ENCODE peak calls at places on chromosome 18, in five cellular contexts. U is neural crest cell, T is nucleus accumbens, Q is progenitor cell of endocrine pancreas, S is astrocyte of the spinal cord. O is an unnamed sample.

GRCh38 chr18:54720590-54720989 is 107.7 kb upstream of the RAB27B start:
- DNase-seq in U (no peak), T (no peak), Q (no peak), S (peak; percentile 52), O (no peak)

GRCh38 chr18:79883461-79884295 is 67.8 kb downstream of the SLC66A2 start:
- DNase-seq in U (no peak), T (no peak), Q (no peak), S (no peak), O (no peak)

GRCh38 chr18:62494764-62495163 is 28.1 kb upstream of the ZCCHC2 start:
- DNase-seq in U (no peak), T (no peak), Q (no peak), S (no peak), O (no peak)

GRCh38 chr18:74060511-74061028 is 87.1 kb downstream of the FBXO15 start:
- DNase-seq in U (no peak), T (no peak), Q (no peak), S (no peak), O (no peak)

GRCh38 chr18:136433-136832 is 21.9 kb upstream of the USP14 start:
- DNase-seq in U (no peak), T (no peak), Q (no peak), S (no peak), O (no peak)

GRCh38 chr18:55343396-55344073 is 244.5 kb downstream of the TCF4 start:
- DNase-seq in U (no peak), T (no peak), Q (no peak), S (peak; percentile 56), O (no peak)

GRCh38 chr18:63975632-63976031 is 5.8 kb downstream of the SERPINB8 start:
- DNase-seq in U (no peak), T (no peak), Q (no peak), S (no peak), O (no peak)

GRCh38 chr18:8174758-8175157 is 434.5 kb upstream of the RAB12 start:
- DNase-seq in U (no peak), T (no peak), Q (no peak), S (no peak), O (no peak)

GRCh38 chr18:48607049-48607984 is 68.5 kb downstream of the CTIF start:
- DNase-seq in U (no peak), T (no peak), Q (no peak), S (peak; percentile 93), O (no peak)

GRCh38 chr18:13137041-13137938 is 81.3 kb upstream of the LDLRAD4 start:
- DNase-seq in U (peak; percentile 20), T (no peak), Q (peak; percentile 30), S (peak; percentile 10), O (no peak)

GRCh38 chr18:4264347-4264791 is 190.7 kb downstream of the DLGAP1 start:
- DNase-seq in U (no peak), T (no peak), Q (no peak), S (no peak), O (peak; percentile 2)

GRCh38 chr18:58937204-58937603 is 72.5 kb downstream of the ZNF532 start:
- DNase-seq in U (no peak), T (no peak), Q (no peak), S (peak; percentile 69), O (no peak)

GRCh38 chr18:77206676-77207370 is 42.8 kb upstream of the GALR1 start:
- DNase-seq in U (no peak), T (no peak), Q (no peak), S (peak; percentile 83), O (no peak)

GRCh38 chr18:70228546-70228945 is 23.1 kb upstream of the RTTN start:
- DNase-seq in U (no peak), T (no peak), Q (no peak), S (no peak), O (no peak)

GRCh38 chr18:59810183-59810582 is 89.6 kb upstream of the PMAIP1 start:
- DNase-seq in U (no peak), T (no peak), Q (no peak), S (no peak), O (no peak)

GRCh38 chr18:9659499-9660387 is 45.4 kb upstream of the PPP4R1 start:
- DNase-seq in U (no peak), T (no peak), Q (no peak), S (no peak), O (no peak)

GRCh38 chr18:58858591-58859468 is 5.8 kb upstream of the ZNF532 start:
- DNase-seq in U (no peak), T (no peak), Q (no peak), S (no peak), O (no peak)

GRCh38 chr18:27808678-27809077 is 368.3 kb downstream of the CDH2 start:
- DNase-seq in U (no peak), T (no peak), Q (no peak), S (peak; percentile 35), O (no peak)

GRCh38 chr18:13120967-13121586 is 97.5 kb upstream of the LDLRAD4 start:
- DNase-seq in U (no peak), T (no peak), Q (no peak), S (peak; percentile 85), O (peak; percentile 64)

GRCh38 chr18:67386028-67386427 is 130.5 kb downstream of the DSEL start:
- DNase-seq in U (no peak), T (no peak), Q (no peak), S (peak; percentile 50), O (no peak)

GRCh38 chr18:52237551-52237950 is 102.4 kb upstream of the DCC start:
- DNase-seq in U (no peak), T (no peak), Q (no peak), S (peak; percentile 50), O (no peak)

GRCh38 chr18:34280653-34281052 is 55.9 kb upstream of the NOL4 start:
- DNase-seq in U (no peak), T (no peak), Q (no peak), S (no peak), O (no peak)

GRCh38 chr18:32773187-32773712 is 427 bp upstream of the KLHL14 start:
- DNase-seq in U (no peak), T (no peak), Q (no peak), S (no peak), O (no peak)

GRCh38 chr18:67260841-67261240 is 255.7 kb downstream of the DSEL start:
- DNase-seq in U (no peak), T (no peak), Q (no peak), S (peak; percentile 59), O (no peak)

GRCh38 chr18:45930953-45931352 is 36.2 kb downstream of the EPG5 start:
- DNase-seq in U (no peak), T (no peak), Q (no peak), S (no peak), O (no peak)

GRCh38 chr18:12882416-12882815 is 1.6 kb downstream of the PTPN2 start:
- DNase-seq in U (no peak), T (no peak), Q (no peak), S (peak; percentile 22), O (no peak)

GRCh38 chr18:58682429-58683069 is 11.3 kb downstream of the MALT1 start:
- DNase-seq in U (no peak), T (no peak), Q (no peak), S (peak; percentile 90), O (peak; percentile 10)

GRCh38 chr18:46293699-46294300 is 189.6 kb downstream of the HAUS1 start:
- DNase-seq in U (no peak), T (no peak), Q (no peak), S (no peak), O (no peak)

GRCh38 chr18:75408554-75409506 is 18.7 kb downstream of the SMIM21 start:
- DNase-seq in U (no peak), T (no peak), Q (no peak), S (peak; percentile 98), O (no peak)

GRCh38 chr18:57768557-57769326 is 34.4 kb downstream of the ATP8B1 start:
- DNase-seq in U (no peak), T (no peak), Q (no peak), S (peak; percentile 47), O (no peak)

GRCh38 chr18:2502394-2502793 is 68.9 kb downstream of the METTL4 start:
- DNase-seq in U (no peak), T (no peak), Q (no peak), S (no peak), O (no peak)

GRCh38 chr18:50429207-50429948 is 54.5 kb downstream of the SKA1 start:
- DNase-seq in U (no peak), T (no peak), Q (no peak), S (peak; percentile 32), O (no peak)

GRCh38 chr18:52694804-52695203 is 354.8 kb downstream of the DCC start:
- DNase-seq in U (peak; percentile 28), T (no peak), Q (no peak), S (peak; percentile 12), O (peak; percentile 4)

GRCh38 chr18:11872479-11873136 is 21.4 kb downstream of the CHMP1B start:
- DNase-seq in U (no peak), T (no peak), Q (no peak), S (peak; percentile 27), O (no peak)

GRCh38 chr18:59265246-59266018 is 7.8 kb downstream of the RAX start:
- DNase-seq in U (no peak), T (no peak), Q (no peak), S (no peak), O (no peak)

GRCh38 chr18:10519999-10520935 is 5.6 kb upstream of the NAPG start:
- DNase-seq in U (peak; percentile 71), T (no peak), Q (peak; percentile 57), S (peak; percentile 88), O (peak; percentile 88)

GRCh38 chr18:65422544-65423136 is 328.2 kb upstream of the CDH7 start:
- DNase-seq in U (no peak), T (no peak), Q (no peak), S (no peak), O (no peak)

GRCh38 chr18:8063733-8064132 is 496.6 kb downstream of the PTPRM start:
- DNase-seq in U (no peak), T (no peak), Q (no peak), S (no peak), O (no peak)

GRCh38 chr18:7902399-7902839 is 335.3 kb downstream of the PTPRM start:
- DNase-seq in U (no peak), T (no peak), Q (no peak), S (peak; percentile 82), O (no peak)

GRCh38 chr18:42745171-42745570 is 370.3 kb downstream of the RIT2 start:
- DNase-seq in U (no peak), T (no peak), Q (no peak), S (no peak), O (no peak)